ENCODE peak calls at places on chromosomes 5 and 9, in eight cellular contexts. J is heart left ventricle, N is kidney epithelial cell, O is IMR-90, P is AG08396, R is ELF-1, S is cardiac muscle cell, F is A549. Y is an unnamed sample.

GRCh38 chr5:10987881-10988504 is 227.0 kb upstream of the DAP start:
- DNase-seq in J (peak), N (peak), O (no peak), P (peak), R (peak), S (peak), F (peak), Y (peak)

GRCh38 chr5:134095887-134096589 is 18.4 kb upstream of the TCF7 start:
- DNase-seq in J (no peak), N (no peak), O (no peak), P (no peak), R (no peak), S (peak), F (no peak), Y (no peak)

GRCh38 chr5:8650197-8650596 is 781.2 kb downstream of the MTRR start:
- DNase-seq in J (no peak), N (no peak), O (peak), P (no peak), R (no peak), S (no peak), F (no peak), Y (peak)

GRCh38 chr9:136527721-136528710 is 17.8 kb downstream of the NOTCH1 start:
- DNase-seq in J (no peak), N (no peak), O (no peak), P (peak), R (no peak), S (no peak), F (peak), Y (no peak)

GRCh38 chr9:35863583-35863982 is 6.6 kb downstream of the OR13J1 start:
- DNase-seq in J (no peak), N (no peak), O (no peak), P (peak), R (no peak), S (no peak), F (no peak), Y (no peak)

GRCh38 chr5:71456362-71456743 is 902 bp downstream of the BDP1 start:
- DNase-seq in J (no peak), N (no peak), O (no peak), P (no peak), R (no peak), S (no peak), F (no peak), Y (no peak)

GRCh38 chr5:176847726-176848290 is 37.4 kb downstream of the UNC5A start:
- DNase-seq in J (no peak), N (no peak), O (no peak), P (no peak), R (no peak), S (no peak), F (no peak), Y (no peak)

GRCh38 chr5:115419794-115420585 is 123.5 kb upstream of the CCDC112 start:
- DNase-seq in J (no peak), N (peak), O (peak), P (peak), R (peak), S (peak), F (peak), Y (peak)

GRCh38 chr9:70131296-70131695 is 87.6 kb downstream of the MAMDC2 start:
- DNase-seq in J (no peak), N (no peak), O (no peak), P (no peak), R (no peak), S (no peak), F (no peak), Y (no peak)

GRCh38 chr5:44997506-44997905 is 188.8 kb downstream of the MRPS30 start:
- DNase-seq in J (no peak), N (no peak), O (no peak), P (no peak), R (no peak), S (no peak), F (no peak), Y (no peak)

GRCh38 chr9:129270205-129270604 is 92.1 kb upstream of the IER5L start:
- DNase-seq in J (no peak), N (no peak), O (no peak), P (no peak), R (no peak), S (no peak), F (no peak), Y (no peak)

Y was measured in brain microvascular endothelial cell.